ENCODE peak calls at places on chromosomes 7 and 10, in nine cellular contexts. V is AG10803; Z is BE2C; F is nephron progenitor cell; Y is MM.1S; N is psoas muscle; T is CD8-positive, alpha-beta T cell; C is epithelial cell of proximal tubule; W is PC-3. K is an unnamed sample.
A peak's percentile ranks its signal among the peaks of the same experiment; 100 is the strongest.

GRCh38 chr7:105268056-105268455 is 120.7 kb downstream of the SRPK2 start:
- DNase-seq in C (no peak), V (peak; percentile 68), W (peak; percentile 84), F (no peak), N (no peak), Y (no peak), T (no peak), Z (no peak), K (peak; percentile 58)

GRCh38 chr7:5630670-5631069 is 150.8 kb downstream of the RNF216 start:
- DNase-seq in V (peak; percentile 44), N (peak; percentile 48), W (no peak), C (no peak), T (peak; percentile 64), Y (no peak), Z (no peak), F (no peak), K (peak; percentile 82)

GRCh38 chr7:139304517-139304916 is 36.6 kb upstream of the FMC1 start:
- DNase-seq in F (no peak), C (no peak), W (no peak), Z (no peak), Y (no peak), T (no peak), V (no peak), N (no peak), K (no peak)

GRCh38 chr10:44467900-44468299 is 83.0 kb upstream of the CXCL12 start:
- DNase-seq in N (no peak), V (no peak), T (no peak), C (no peak), Y (no peak), F (no peak), W (no peak), Z (no peak), K (no peak)

GRCh38 chr7:73683916-73684693 is 708 bp downstream of the BUD23 start:
- DNase-seq in T (no peak), F (no peak), W (no peak), Z (no peak), C (no peak), V (no peak), Y (no peak), N (no peak), K (no peak)

GRCh38 chr10:49748006-49748405 is 14.1 kb downstream of the OGDHL start:
- DNase-seq in T (no peak), W (no peak), C (no peak), N (no peak), F (no peak), Z (no peak), Y (no peak), V (no peak), K (no peak)

GRCh38 chr7:113622796-113623195 is 296.0 kb downstream of the PPP1R3A start:
- DNase-seq in N (no peak), V (no peak), W (no peak), T (no peak), F (no peak), Y (no peak), C (no peak), Z (no peak), K (no peak)

GRCh38 chr10:28327494-28327886 is 24.6 kb upstream of the MPP7 start:
- DNase-seq in V (peak; percentile 35), F (no peak), W (no peak), N (no peak), T (no peak), Y (no peak), C (no peak), Z (no peak), K (peak; percentile 35)

GRCh38 chr7:136914016-136914415 is 45.6 kb downstream of the CHRM2 start:
- DNase-seq in Z (no peak), V (no peak), N (no peak), F (no peak), C (no peak), W (no peak), T (no peak), Y (no peak), K (no peak)

GRCh38 chr10:63766766-63767505 is 245.7 kb downstream of the REEP3 start:
- DNase-seq in Z (no peak), N (no peak), W (no peak), T (no peak), C (no peak), V (peak; percentile 92), F (no peak), Y (no peak), K (no peak)

GRCh38 chr10:69466689-69467088 is 15.4 kb downstream of the TSPAN15 start:
- DNase-seq in Y (no peak), N (no peak), F (no peak), C (no peak), Z (no peak), W (no peak), V (no peak), T (no peak), K (no peak)

GRCh38 chr10:11472158-11472753 is 139.2 kb downstream of the USP6NL start:
- DNase-seq in C (no peak), T (peak; percentile 85), Z (peak; percentile 55), F (peak; percentile 77), W (peak; percentile 59), Y (peak; percentile 70), N (peak; percentile 69), V (peak; percentile 43), K (peak; percentile 71)

GRCh38 chr7:70698219-70698832 is 433.6 kb upstream of the GALNT17 start:
- DNase-seq in V (peak; percentile 70), Z (peak; percentile 47), C (peak; percentile 22), Y (peak; percentile 70), N (no peak), W (peak; percentile 50), T (no peak), F (peak; percentile 27), K (peak; percentile 22)

GRCh38 chr7:83005410-83005809 is 157.3 kb downstream of the PCLO start:
- DNase-seq in Y (peak; percentile 38), N (no peak), W (peak; percentile 60), Z (peak; percentile 15), C (no peak), T (no peak), F (no peak), V (no peak), K (no peak)
- TF ChIP-seq CTCF in Y (peak; percentile 16), N (no peak), W (peak; percentile 58), Z (peak; percentile 51), C (peak; percentile 24), T (no peak), F (peak; percentile 30), V (peak; percentile 7), K (no peak)

GRCh38 chr7:69545175-69545574 is 53.1 kb upstream of the AUTS2 start:
- DNase-seq in C (no peak), T (no peak), V (no peak), F (no peak), Y (no peak), Z (no peak), W (no peak), N (no peak), K (no peak)

GRCh38 chr7:69553190-69553589 is 45.1 kb upstream of the AUTS2 start:
- DNase-seq in T (no peak), W (no peak), Z (no peak), F (peak; percentile 17), C (no peak), V (no peak), N (no peak), Y (no peak), K (no peak)

DNA sequence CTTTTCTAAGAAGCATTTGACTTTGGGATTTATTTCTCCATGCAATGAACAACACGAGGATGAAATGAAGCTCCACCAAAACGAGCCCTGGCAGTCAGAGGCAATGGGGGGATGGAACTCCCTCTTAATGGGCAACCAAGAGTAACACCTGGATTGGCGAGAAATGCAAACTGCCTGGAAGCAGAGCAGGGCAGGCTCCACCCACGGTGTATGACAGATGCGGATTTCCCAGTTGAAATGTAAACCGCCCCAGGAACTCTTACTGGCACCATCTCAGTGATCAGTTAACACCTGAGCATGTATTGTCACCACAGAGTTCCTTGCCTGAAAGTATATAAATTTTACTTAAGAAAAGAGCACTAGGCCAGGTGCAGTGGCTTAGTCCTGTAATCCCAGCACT is 47.3 kb upstream of the AUTS2 start:
- DNase-seq in F (no peak), C (no peak), T (no peak), Y (no peak), W (no peak), Z (no peak), N (no peak), V (no peak), K (no peak)
- TF ChIP-seq CTCF in F (no peak), C (no peak), T (no peak), Y (no peak), W (no peak), Z (no peak), N (no peak), V (no peak), K (no peak)

DNA sequence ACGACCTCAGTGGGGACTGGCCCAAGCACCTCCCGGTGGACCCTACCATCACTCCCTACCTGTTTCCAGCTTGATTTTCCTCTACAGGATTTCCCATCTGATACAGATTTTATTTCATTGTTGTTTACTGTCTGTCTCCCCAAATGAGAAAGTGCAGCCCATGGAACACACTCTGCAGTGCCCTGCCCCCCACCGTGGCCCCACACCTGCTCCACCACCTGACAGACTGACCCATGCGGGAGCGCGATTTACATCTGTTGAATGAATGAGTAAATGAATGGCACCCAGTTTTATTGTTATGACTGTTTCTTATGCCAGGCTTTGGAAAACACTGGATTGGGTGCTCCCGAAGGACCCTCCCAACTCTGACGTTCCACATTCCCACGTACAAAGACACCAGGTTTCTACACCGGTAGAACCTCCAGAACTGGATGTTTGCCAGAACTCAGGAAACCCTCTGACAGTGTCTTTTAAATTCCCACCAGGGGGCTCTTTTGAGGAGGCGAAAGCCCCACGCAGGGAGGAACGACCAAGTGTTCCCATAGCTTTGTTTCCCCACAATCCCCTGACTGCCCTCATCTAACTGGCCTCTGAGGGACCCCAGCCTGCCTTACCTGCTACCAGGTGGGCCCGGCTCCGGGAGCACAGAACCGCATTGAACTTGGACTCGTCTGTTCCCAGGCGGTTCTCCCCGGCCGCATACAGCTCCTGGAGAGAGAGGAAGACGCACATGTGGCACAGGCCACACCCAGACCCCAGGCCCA is 29.0 kb downstream of the PLAC9 start:
- DNase-seq in W (peak; percentile 76), Z (peak; percentile 30), N (no peak), V (no peak), T (no peak), Y (peak; percentile 15), C (no peak), F (no peak), K (no peak)
- TF ChIP-seq CTCF in W (peak; percentile 89), Z (peak; percentile 50), N (peak; percentile 5), V (peak; percentile 20), T (no peak), Y (no peak), C (peak; percentile 38), F (peak; percentile 29), K (no peak)

DNA sequence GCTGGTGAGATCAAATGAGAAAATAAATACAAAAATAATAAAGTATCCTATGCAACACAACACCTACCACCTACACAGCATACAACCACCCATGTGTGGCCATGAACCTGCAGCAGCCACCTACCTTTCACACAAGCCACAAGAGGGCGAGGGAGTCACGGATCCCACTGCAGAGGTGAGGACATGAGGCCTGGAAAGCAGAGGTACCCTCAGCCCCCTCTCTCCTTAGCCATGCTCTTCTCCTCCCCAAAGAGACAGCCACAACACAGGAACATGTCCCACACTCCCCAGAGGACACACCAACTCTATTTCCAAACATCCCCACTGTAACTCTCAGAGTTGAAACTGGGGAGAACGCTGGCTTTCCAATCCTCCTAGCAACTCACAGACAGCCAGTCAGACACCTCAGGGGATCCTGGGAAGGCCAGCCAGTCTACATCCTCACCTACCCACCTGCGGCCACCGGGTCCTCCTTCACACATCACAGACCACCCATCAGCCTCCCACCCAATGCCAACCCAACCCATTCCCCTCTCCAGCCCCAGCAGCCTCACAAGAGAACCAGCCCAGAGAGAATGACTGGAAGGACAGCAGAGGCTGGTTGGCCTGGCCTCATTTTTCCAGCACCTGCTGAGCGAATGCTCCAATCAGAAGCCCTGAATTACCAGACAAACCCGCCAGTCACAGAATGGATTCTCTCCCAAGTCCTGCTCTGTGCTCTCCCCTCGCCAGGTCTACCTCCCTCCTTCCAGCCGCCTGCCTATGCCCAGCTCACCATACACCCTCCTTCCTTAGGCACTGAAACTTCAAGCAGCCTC is 18.4 kb downstream of the DLG5 start:
- DNase-seq in Y (no peak), F (no peak), N (no peak), T (no peak), C (no peak), Z (no peak), V (no peak), W (peak; percentile 77), K (peak; percentile 68)
- TF ChIP-seq CTCF in Y (peak; percentile 21), F (peak; percentile 27), N (peak; percentile 30), T (no peak), C (peak; percentile 57), Z (peak; percentile 30), V (no peak), W (peak; percentile 99), K (peak; percentile 37)